ENCODE peak calls at places on chromosome 19, in six cellular contexts. K is EL, D is posterior vena cava, T is germinal center, I is choroid plexus epithelial cell, J is nephron progenitor cell. R is an unnamed sample.

GRCh38 chr19:2227415-2228156 is 8.5 kb downstream of the PLEKHJ1 start:
- DNase-seq in D (no peak), I (no peak), T (peak; percentile 66), J (no peak), K (no peak), R (no peak)

GRCh38 chr19:1836458-1837221 is 11.6 kb downstream of the REXO1 start:
- DNase-seq in I (no peak), K (no peak), J (no peak), T (no peak), D (no peak), R (no peak)

GRCh38 chr19:5121286-5122120 is 152.6 kb downstream of the KDM4B start:
- DNase-seq in K (no peak), T (no peak), I (no peak), D (no peak), J (no peak), R (no peak)

GRCh38 chr19:29889702-29890101 is 52.3 kb upstream of the URI1 start:
- DNase-seq in J (no peak), K (no peak), T (no peak), D (peak; percentile 48), I (no peak), R (no peak)

GRCh38 chr19:19385900-19386339 is 19.6 kb upstream of the GATAD2A start:
- DNase-seq in I (peak; percentile 41), K (peak; percentile 64), J (peak; percentile 69), D (no peak), T (peak; percentile 38), R (no peak)

GRCh38 chr19:5692785-5693194 is 2.7 kb downstream of the RPL36 start:
- DNase-seq in T (no peak), I (no peak), K (peak; percentile 37), J (no peak), D (no peak), R (no peak)

GRCh38 chr19:35253316-35254286 is 4.8 kb downstream of the LSR start:
- DNase-seq in D (peak; percentile 50), K (no peak), T (no peak), J (no peak), I (no peak), R (no peak)

GRCh38 chr19:7590256-7590655 is 5.4 kb upstream of the CAMSAP3 start:
- DNase-seq in K (no peak), T (no peak), J (no peak), I (no peak), D (no peak), R (no peak)

GRCh38 chr19:56966225-56966696 is 125.7 kb upstream of the PEG3 start:
- DNase-seq in D (no peak), I (no peak), K (no peak), J (no peak), T (no peak), R (no peak)

GRCh38 chr19:32890841-32891240 is 21.3 kb upstream of the SLC7A9 start:
- DNase-seq in D (no peak), K (no peak), T (no peak), I (no peak), J (no peak), R (no peak)

GRCh38 chr19:28542394-28543243 is 670.3 kb downstream of the UQCRFS1 start:
- DNase-seq in D (no peak), J (no peak), T (no peak), I (no peak), K (no peak), R (no peak)